ENCODE peak calls at places on chromosome 13, in seven cellular contexts. B, Q, K, X, O, V and L are unnamed samples.
A peak's percentile ranks its signal among the peaks of the same experiment; 100 is the strongest.

GRCh38 chr13:35600137-35600536 is 123.6 kb upstream of the MAB21L1 start:
- DNase-seq in Q (no peak), K (no peak), V (no peak), B (no peak), O (no peak), X (peak; percentile 5), L (no peak)

GRCh38 chr13:109481046-109481445 is 305.3 kb downstream of the IRS2 start:
- DNase-seq in X (no peak), Q (no peak), B (no peak), O (no peak), V (no peak), K (peak; percentile 47), L (no peak)

GRCh38 chr13:104553156-104553555 is 1486.9 kb upstream of the SLC10A2 start:
- DNase-seq in O (no peak), X (no peak), Q (no peak), B (no peak), V (no peak), K (no peak), L (no peak)

GRCh38 chr13:94054159-94054558 is 425.3 kb downstream of the DCT start:
- DNase-seq in X (no peak), B (no peak), K (no peak), V (no peak), Q (no peak), O (no peak), L (no peak)

GRCh38 chr13:113648218-113648615 is 9.8 kb downstream of the ATP4B start:
- DNase-seq in O (peak; percentile 34), V (no peak), Q (no peak), X (no peak), K (no peak), B (no peak), L (peak; percentile 31)

GRCh38 chr13:101846701-101847100 is 394.2 kb downstream of the ITGBL1 start:
- DNase-seq in O (no peak), B (no peak), Q (no peak), K (no peak), X (no peak), V (no peak), L (no peak)

GRCh38 chr13:49026851-49027250 is 51.1 kb downstream of the FNDC3A start:
- DNase-seq in Q (no peak), B (no peak), K (no peak), X (peak; percentile 22), V (no peak), O (no peak), L (no peak)

GRCh38 chr13:113848020-113848419 is 15.9 kb downstream of the GAS6 start:
- DNase-seq in X (no peak), Q (no peak), K (no peak), V (no peak), O (no peak), B (no peak), L (peak; percentile 59)

GRCh38 chr13:98912846-98913245 is 65.0 kb downstream of the DOCK9 start:
- DNase-seq in X (no peak), Q (no peak), V (no peak), B (no peak), O (no peak), K (no peak), L (no peak)

GRCh38 chr13:94119360-94119936 is 360.0 kb downstream of the DCT start:
- DNase-seq in X (no peak), V (no peak), Q (no peak), B (no peak), K (no peak), O (no peak), L (no peak)

GRCh38 chr13:39379667-39380655 is 223.0 kb downstream of the LHFPL6 start:
- DNase-seq in Q (no peak), K (no peak), O (no peak), V (no peak), B (no peak), X (no peak), L (no peak)

GRCh38 chr13:23751195-23751594 is 138.0 kb downstream of the MIPEP start:
- DNase-seq in Q (no peak), B (no peak), X (no peak), O (no peak), K (peak; percentile 15), V (no peak), L (no peak)

GRCh38 chr13:114110091-114110829 is 22.2 kb downstream of the RASA3 start:
- DNase-seq in Q (peak; percentile 65), X (no peak), V (no peak), B (no peak), K (peak; percentile 50), O (peak; percentile 71), L (no peak)

GRCh38 chr13:95251641-95252040 is 49.6 kb downstream of the ABCC4 start:
- DNase-seq in K (peak; percentile 71), Q (no peak), X (no peak), O (no peak), B (no peak), V (no peak), L (no peak)

GRCh38 chr13:69243366-69243765 is 864.3 kb upstream of the ATXN8OS start:
- DNase-seq in V (no peak), X (no peak), B (no peak), K (no peak), O (no peak), Q (no peak), L (no peak)

GRCh38 chr13:20525144-20525600 is 485 bp downstream of the CRYL1 start:
- DNase-seq in O (peak; percentile 55), X (peak; percentile 12), V (peak; percentile 48), K (peak; percentile 11), Q (no peak), B (no peak), L (no peak)